ENCODE peak calls at places on chromosomes 12 and 14, in eight cellular contexts. A, X, Q, P, I, Z, O and V are unnamed samples.

GRCh38 chr12:108526482-108527234 is 11.6 kb downstream of the FICD start:
- DNase-seq in Z (peak; percentile 65), Q (peak; percentile 56), P (no peak), I (no peak), X (peak; percentile 12), A (no peak), O (no peak), V (no peak)

GRCh38 chr14:32932921-32933622 is 5.6 kb upstream of the NPAS3 start:
- DNase-seq in X (no peak), I (no peak), Z (no peak), O (no peak), P (no peak), Q (no peak), A (no peak), V (no peak)

GRCh38 chr14:67571991-67572323 is 28.1 kb downstream of the PIGH start:
- DNase-seq in X (no peak), P (no peak), A (peak; percentile 42), Q (no peak), O (no peak), Z (no peak), I (no peak), V (no peak)

GRCh38 chr12:13252024-13252423 is 55.5 kb downstream of the EMP1 start:
- DNase-seq in P (no peak), I (no peak), O (no peak), Q (no peak), Z (no peak), X (no peak), A (no peak), V (no peak)

GRCh38 chr14:64857979-64858740 is 21.5 kb downstream of the SPTB start:
- DNase-seq in Z (no peak), P (no peak), A (no peak), Q (no peak), X (no peak), I (no peak), O (no peak), V (no peak)

GRCh38 chr12:75986001-75986739 is 45.4 kb downstream of the PHLDA1 start:
- DNase-seq in Z (no peak), P (no peak), Q (no peak), O (no peak), X (no peak), A (no peak), I (no peak), V (no peak)

GRCh38 chr12:110647669-110648068 is 33.7 kb downstream of the TCTN1 start:
- DNase-seq in P (no peak), O (no peak), A (no peak), I (no peak), Z (no peak), Q (no peak), X (no peak), V (no peak)

GRCh38 chr12:70227911-70228310 is 15.3 kb upstream of the CNOT2 start:
- DNase-seq in Z (no peak), P (no peak), I (no peak), X (no peak), Q (no peak), A (no peak), O (no peak), V (no peak)

GRCh38 chr12:80714055-80714454 is 2.7 kb upstream of the MYF5 start:
- DNase-seq in A (no peak), Z (no peak), X (peak; percentile 25), Q (peak; percentile 53), P (no peak), I (no peak), O (no peak), V (peak; percentile 4)

GRCh38 chr12:38915783-38916182 is 10.4 kb upstream of the CPNE8 start:
- DNase-seq in O (no peak), A (no peak), X (no peak), Q (no peak), P (no peak), I (no peak), Z (no peak), V (no peak)

GRCh38 chr14:96096639-96097610 is 57.8 kb downstream of the C14orf132 start:
- DNase-seq in Z (no peak), A (no peak), P (no peak), X (no peak), Q (no peak), I (no peak), O (no peak), V (no peak)

GRCh38 chr14:93207468-93208308 is 632 bp downstream of the UBR7 start:
- DNase-seq in I (peak; percentile 42), Q (peak; percentile 66), P (peak; percentile 51), A (no peak), O (peak; percentile 58), Z (peak; percentile 65), X (peak; percentile 53), V (peak; percentile 55)

GRCh38 chr12:57272337-57273151 is 21.6 kb upstream of the STAC3 start:
- DNase-seq in A (no peak), I (no peak), O (no peak), Q (peak; percentile 13), Z (peak; percentile 20), P (no peak), X (peak; percentile 36), V (no peak)

GRCh38 chr12:31478898-31479297 is 112.0 kb downstream of the DENND5B start:
- DNase-seq in A (no peak), O (no peak), P (no peak), Z (no peak), X (no peak), Q (no peak), I (no peak), V (no peak)

GRCh38 chr14:35332517-35333346 is 40.5 kb downstream of the PSMA6 start:
- DNase-seq in I (no peak), O (no peak), P (peak; percentile 82), Z (no peak), Q (no peak), X (peak; percentile 41), A (no peak), V (peak; percentile 83)
- TF ChIP-seq CTCF in I (no peak), O (no peak), P (no peak), Z (no peak), Q (no peak), X (no peak), A (no peak), V (no peak)

GRCh38 chr12:107014050-107014449 is 27.1 kb upstream of the MTERF2 start:
- DNase-seq in A (no peak), I (no peak), Z (no peak), Q (no peak), X (no peak), P (peak; percentile 40), O (peak; percentile 80), V (peak; percentile 96)
- TF ChIP-seq CTCF in A (no peak), I (no peak), Z (no peak), Q (peak; percentile 8), X (no peak), P (no peak), O (no peak), V (peak; percentile 55)

GRCh38 chr14:52729925-52730707 is at the start of gene STYX:
- DNase-seq in A (peak; percentile 100), I (peak; percentile 92), X (peak; percentile 98), Q (peak; percentile 99), P (peak; percentile 100), O (peak; percentile 93), Z (peak; percentile 99), V (peak; percentile 99)
- TF ChIP-seq CTCF in A (peak; percentile 21), I (no peak), X (no peak), Q (no peak), P (peak; percentile 63), O (no peak), Z (no peak), V (no peak)

DNA sequence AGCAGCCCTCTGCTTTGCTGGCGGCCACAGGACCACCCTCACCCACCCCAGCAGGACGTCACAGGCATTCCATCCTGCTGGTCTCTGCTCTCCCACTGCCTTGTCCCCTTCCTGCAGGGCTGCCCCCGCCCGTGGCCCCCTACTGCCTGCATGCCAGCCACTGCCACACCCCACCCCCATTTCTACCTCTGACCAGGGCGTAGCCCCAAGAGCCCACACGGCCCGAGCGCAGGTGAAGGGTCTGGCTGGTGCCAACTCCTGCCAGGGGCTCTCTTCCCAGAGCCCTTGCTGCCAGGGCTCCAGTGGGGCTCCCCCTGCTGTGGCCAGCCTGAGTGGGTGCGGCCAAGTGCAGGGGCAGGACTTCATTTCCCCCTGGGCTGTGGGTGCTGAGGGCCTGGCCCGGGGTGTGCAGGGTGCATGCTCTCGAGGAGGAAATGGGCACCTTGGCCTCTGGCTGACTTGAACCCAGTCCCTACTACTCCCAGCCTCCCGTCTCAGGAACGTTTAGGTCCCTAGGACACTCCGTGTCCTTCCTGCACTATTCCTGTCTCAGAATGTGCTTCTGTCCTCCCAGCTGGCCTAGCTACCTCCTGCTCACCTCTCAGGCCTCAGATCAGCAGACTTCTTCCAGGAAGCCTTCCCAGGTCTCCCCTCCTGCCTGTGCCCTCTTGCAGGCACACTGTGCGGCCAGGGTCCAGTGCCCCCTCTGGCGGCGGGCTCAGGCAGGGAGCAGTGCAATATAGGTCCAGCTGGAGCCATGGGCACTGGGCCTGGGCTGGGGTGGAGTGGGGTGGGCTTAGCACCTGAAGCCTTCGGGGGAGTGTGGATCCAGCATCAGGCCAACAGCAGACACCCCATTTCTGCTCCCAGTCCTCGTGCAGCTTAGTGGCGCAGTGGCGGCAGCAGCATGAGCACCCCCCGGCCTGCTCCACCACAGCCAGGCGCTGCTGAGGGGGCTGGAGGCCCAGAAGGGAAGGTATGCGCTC is 1.4 kb downstream of the LBHD2 start:
- DNase-seq in Q (no peak), Z (no peak), P (no peak), X (no peak), A (no peak), I (no peak), O (no peak), V (no peak)
- TF ChIP-seq CTCF in Q (peak; percentile 34), Z (peak; percentile 40), P (no peak), X (peak; percentile 13), A (no peak), I (no peak), O (no peak), V (no peak)

GRCh38 chr14:39034481-39035296 is 68.3 kb downstream of the SEC23A start:
- DNase-seq in Z (peak; percentile 60), P (no peak), Q (peak; percentile 18), I (no peak), X (peak; percentile 46), O (no peak), A (no peak), V (peak; percentile 11)
- TF ChIP-seq CTCF in Z (peak; percentile 70), P (no peak), Q (peak; percentile 54), I (no peak), X (peak; percentile 55), O (no peak), A (peak; percentile 23), V (peak; percentile 51)

DNA sequence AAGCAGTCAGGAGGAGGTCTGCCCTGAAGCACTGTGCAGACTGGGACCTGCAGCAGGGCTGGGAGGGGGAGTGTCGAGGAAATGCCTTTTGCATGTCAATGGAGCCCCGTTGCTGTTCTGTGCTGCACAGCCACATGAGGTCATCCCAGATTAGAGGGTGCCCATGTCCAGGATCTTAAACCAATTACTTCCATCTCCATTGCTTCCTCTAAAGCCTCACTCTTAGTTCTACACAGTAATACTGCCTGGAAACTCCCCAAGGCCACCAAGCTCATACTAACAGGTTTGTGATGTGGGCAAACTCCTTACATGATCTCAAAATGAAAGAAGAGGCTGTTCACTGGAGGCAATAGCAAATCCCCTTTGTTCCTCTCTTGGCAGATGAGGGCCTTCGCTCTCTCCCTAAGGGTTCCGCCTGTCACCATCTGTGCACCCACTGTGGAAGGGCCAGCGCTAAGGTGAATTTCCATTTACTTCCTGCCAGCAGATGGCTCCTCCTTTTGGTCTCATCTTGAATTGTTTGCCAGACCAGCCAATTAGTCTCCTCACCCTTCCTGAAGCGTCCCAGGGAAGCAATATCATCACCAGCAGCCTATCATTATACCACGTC is 35.4 kb upstream of the LTA4H start:
- DNase-seq in I (no peak), Q (peak; percentile 25), X (peak; percentile 29), Z (peak; percentile 46), P (no peak), A (no peak), O (no peak), V (peak; percentile 73)
- TF ChIP-seq CTCF in I (no peak), Q (no peak), X (peak; percentile 14), Z (peak; percentile 53), P (no peak), A (no peak), O (no peak), V (peak; percentile 23)